ENCODE peak calls at places on chromosomes 5 and 9, in eight cellular contexts. S is Peyer's patch, G is PC-3, N is heart right ventricle, W is WERI-Rb-1, J is colonic mucosa, Q is neural progenitor cell, F is tibial artery. Z is an unnamed sample.

GRCh38 chr9:14423816-14424261 is 109.9 kb upstream of the NFIB start:
- DNase-seq in S (no peak), G (peak; percentile 68), N (no peak), W (no peak), J (no peak), Q (no peak), F (no peak), Z (no peak)

GRCh38 chr5:126970517-126971017 is 59.8 kb downstream of the MARCHF3 start:
- DNase-seq in S (no peak), G (peak; percentile 47), N (no peak), W (no peak), J (no peak), Q (no peak), F (no peak), Z (no peak)

GRCh38 chr9:7489018-7489417 is 310.6 kb downstream of the DMAC1 start:
- DNase-seq in S (no peak), G (no peak), N (peak; percentile 21), W (no peak), J (peak; percentile 67), Q (no peak), F (no peak), Z (no peak)

GRCh38 chr5:42889311-42889933 is 77.7 kb upstream of the SELENOP start:
- DNase-seq in S (peak; percentile 64), G (peak; percentile 96), N (peak; percentile 36), W (peak; percentile 51), J (peak; percentile 91), Q (peak; percentile 81), F (peak; percentile 75), Z (peak; percentile 37)

GRCh38 chr9:6073731-6074130 is 58.3 kb upstream of the RANBP6 start:
- DNase-seq in S (no peak), G (peak; percentile 61), N (no peak), W (no peak), J (no peak), Q (no peak), F (no peak), Z (no peak)

GRCh38 chr5:125679522-125679921 is 743.7 kb upstream of the GRAMD2B start:
- DNase-seq in S (no peak), G (no peak), N (no peak), W (no peak), J (no peak), Q (no peak), F (no peak), Z (no peak)

GRCh38 chr5:153559926-153560325 is 69.5 kb downstream of the GRIA1 start:
- DNase-seq in S (no peak), G (no peak), N (no peak), W (no peak), J (no peak), Q (no peak), F (no peak), Z (no peak)

GRCh38 chr9:106846847-106847246 is 16.1 kb upstream of the ZNF462 start:
- DNase-seq in S (no peak), G (peak; percentile 92), N (no peak), W (no peak), J (no peak), Q (no peak), F (no peak), Z (no peak)

GRCh38 chr5:96528816-96529474 is 95.9 kb upstream of the PCSK1 start:
- DNase-seq in S (no peak), G (no peak), N (no peak), W (no peak), J (no peak), Q (no peak), F (no peak), Z (no peak)

GRCh38 chr9:120377268-120378150 is 202.5 kb downstream of the CDK5RAP2 start:
- DNase-seq in S (no peak), G (no peak), N (no peak), W (no peak), J (no peak), Q (no peak), F (no peak), Z (no peak)

GRCh38 chr9:31185831-31186230 is 1198.6 kb upstream of the ACO1 start:
- DNase-seq in S (no peak), G (peak; percentile 33), N (no peak), W (no peak), J (no peak), Q (no peak), F (no peak), Z (no peak)

GRCh38 chr9:137717776-137718327 is 99.0 kb downstream of the EHMT1 start:
- DNase-seq in S (no peak), G (no peak), N (no peak), W (no peak), J (no peak), Q (no peak), F (no peak), Z (no peak)

GRCh38 chr5:124235576-124235975 is 510.9 kb downstream of the ZNF608 start:
- DNase-seq in S (no peak), G (no peak), N (no peak), W (no peak), J (no peak), Q (no peak), F (no peak), Z (no peak)

GRCh38 chr9:8456327-8456726 is 656.7 kb upstream of the DMAC1 start:
- DNase-seq in S (no peak), G (no peak), N (no peak), W (no peak), J (no peak), Q (no peak), F (no peak), Z (no peak)

GRCh38 chr5:178227929-178228328 is 4.7 kb downstream of the PHYKPL start:
- DNase-seq in S (no peak), G (no peak), N (no peak), W (no peak), J (no peak), Q (no peak), F (no peak), Z (no peak)

GRCh38 chr5:178228609-178229008 is 4.0 kb downstream of the PHYKPL start:
- DNase-seq in S (no peak), G (no peak), N (no peak), W (no peak), J (no peak), Q (no peak), F (no peak), Z (no peak)

GRCh38 chr5:178230879-178231735 is 1.5 kb downstream of the PHYKPL start:
- DNase-seq in S (no peak), G (no peak), N (no peak), W (no peak), J (no peak), Q (no peak), F (no peak), Z (no peak)

GRCh38 chr5:178231736-178232123 is 872 bp downstream of the PHYKPL start:
- DNase-seq in S (no peak), G (no peak), N (no peak), W (no peak), J (no peak), Q (peak; percentile 25), F (peak; percentile 72), Z (no peak)

GRCh38 chr5:178229861-178230260 is 2.7 kb downstream of the PHYKPL start:
- DNase-seq in S (no peak), G (no peak), N (no peak), W (no peak), J (no peak), Q (no peak), F (no peak), Z (no peak)
- H3K36me3 ChIP-seq in S (no peaks in the 10 kb centered on the region), G (peaks cover 36% of the 10 kb centered on the region), N (no peaks in the 10 kb centered on the region), W (no peaks in the 10 kb centered on the region), J (no peaks in the 10 kb centered on the region), Q (no peaks in the 10 kb centered on the region), F (peaks cover 42% of the 10 kb centered on the region), Z (peaks cover 28% of the 10 kb centered on the region)

GRCh38 chr5:2278825-2279224 is 396.1 kb upstream of the IRX4 start:
- DNase-seq in S (no peak), G (no peak), N (no peak), W (no peak), J (no peak), Q (no peak), F (no peak), Z (no peak)
- H3K4me3 ChIP-seq in S (no peak overlapping the region), G (no peak overlapping the region), N (no peak overlapping the region), W (no peak overlapping the region), J (no peak overlapping the region), Q (no peak overlapping the region), F (no peak overlapping the region), Z (no peak overlapping the region)

GRCh38 chr5:149213264-149213663 is 58.4 kb upstream of the AFAP1L1 start:
- DNase-seq in S (no peak), G (no peak), N (no peak), W (no peak), J (no peak), Q (no peak), F (no peak), Z (no peak)
- H3K9me3 ChIP-seq in S (no peaks in the 10 kb centered on the region), G (no peaks in the 10 kb centered on the region), N (no peaks in the 10 kb centered on the region), W (no peaks in the 10 kb centered on the region), J (no peaks in the 10 kb centered on the region), Q (no peaks in the 10 kb centered on the region), F (no peaks in the 10 kb centered on the region), Z (no peaks in the 10 kb centered on the region)

DNA sequence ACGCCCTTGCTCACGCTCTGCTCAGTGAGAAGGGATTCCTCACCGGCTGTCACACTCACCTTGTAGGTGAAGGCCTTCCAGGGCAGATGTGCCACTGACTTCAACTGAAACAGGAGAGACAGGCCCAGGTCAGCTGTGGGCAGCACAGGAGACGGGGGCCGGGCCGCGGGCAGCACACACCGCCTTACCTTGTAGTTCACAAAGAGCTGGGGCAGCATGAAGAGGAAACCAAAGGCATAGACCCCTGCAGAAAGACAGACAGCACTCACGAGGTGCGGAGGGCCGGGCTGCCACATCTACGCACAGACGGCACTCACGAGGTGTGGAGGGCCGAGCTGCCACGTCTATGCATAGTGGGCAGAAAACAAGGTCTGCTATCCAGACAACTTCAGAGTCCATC is 23.3 kb downstream of the CLPTM1L start:
- DNase-seq in S (no peak), G (no peak), N (no peak), W (peak; percentile 3), J (no peak), Q (no peak), F (no peak), Z (no peak)
- H3K36me3 ChIP-seq in S (no peaks in the 10 kb centered on the region), G (peaks cover 51% of the 10 kb centered on the region), N (peaks cover 9% of the 10 kb centered on the region), W (peaks cover 92% of the 10 kb centered on the region), J (no peaks in the 10 kb centered on the region), Q (no peaks in the 10 kb centered on the region), F (peaks cover 85% of the 10 kb centered on the region), Z (peaks cover 31% of the 10 kb centered on the region)

Z was measured in CD8-positive, alpha-beta T cell.